ENCODE peak calls at places on chromosomes 2 and 18, in eight cellular contexts. C is HTR-8/SVneo, Z is progenitor cell of endocrine pancreas, O is astrocyte of the cerebellum, W is activated gamma-delta T cell, K is Kasumi-1, L is AG08395, T is heart left ventricle. N is an unnamed sample.

GRCh38 chr2:45009303-45009927 is at the start of gene SIX2:
- DNase-seq in K (peak; percentile 95), Z (peak; percentile 79), C (peak; percentile 98), O (peak; percentile 77), T (peak; percentile 94), L (peak; percentile 97), W (no peak), N (no peak)

GRCh38 chr2:186347472-186347871 is 138.6 kb upstream of the ZC3H15 start:
- DNase-seq in T (no peak), Z (no peak), L (no peak), C (no peak), W (no peak), K (no peak), O (peak; percentile 24), N (no peak)

GRCh38 chr2:218889937-218890336 is 9.3 kb downstream of the WNT10A start:
- DNase-seq in L (no peak), W (no peak), Z (no peak), K (no peak), C (no peak), T (no peak), O (no peak), N (no peak)

GRCh38 chr2:201262718-201263117 is 2.4 kb downstream of the CASP8 start:
- DNase-seq in C (no peak), K (no peak), O (no peak), W (no peak), Z (no peak), L (no peak), T (no peak), N (no peak)

GRCh38 chr2:31333527-31334183 is 80.9 kb downstream of the XDH start:
- DNase-seq in O (peak; percentile 70), W (no peak), T (peak; percentile 78), Z (peak; percentile 76), K (peak; percentile 62), C (peak; percentile 60), L (peak; percentile 75), N (peak; percentile 66)

GRCh38 chr2:240793313-240794177 is 26.5 kb downstream of the KIF1A start:
- DNase-seq in K (no peak), W (no peak), C (no peak), L (no peak), O (no peak), Z (no peak), T (peak; percentile 15), N (no peak)

GRCh38 chr2:122255924-122256323 is 500.5 kb downstream of the TSN start:
- DNase-seq in T (no peak), W (no peak), K (no peak), Z (no peak), L (no peak), O (peak; percentile 11), C (no peak), N (no peak)

GRCh38 chr18:43932140-43932539 is 654.9 kb upstream of the SYT4 start:
- DNase-seq in K (no peak), W (no peak), C (no peak), T (no peak), L (no peak), Z (no peak), O (no peak), N (no peak)

GRCh38 chr2:127695491-127696472 is 5.5 kb upstream of the SFT2D3 start:
- DNase-seq in T (peak; percentile 89), Z (no peak), O (no peak), W (no peak), L (peak; percentile 59), K (no peak), C (no peak), N (no peak)

GRCh38 chr18:13470555-13471494 is 252.3 kb downstream of the LDLRAD4 start:
- DNase-seq in T (peak; percentile 69), O (no peak), L (no peak), Z (no peak), K (no peak), W (no peak), C (no peak), N (no peak)

GRCh38 chr18:77102246-77103040 is 30.1 kb downstream of the MBP start:
- DNase-seq in T (no peak), W (no peak), O (peak; percentile 72), L (peak; percentile 69), C (no peak), Z (no peak), K (peak; percentile 38), N (no peak)

GRCh38 chr2:101435011-101435862 is 39.7 kb downstream of the RFX8 start:
- DNase-seq in O (peak; percentile 70), C (no peak), K (no peak), T (peak; percentile 49), W (no peak), Z (no peak), L (peak; percentile 46), N (no peak)

GRCh38 chr2:157601807-157602206 is 26.9 kb downstream of the ACVR1C start:
- DNase-seq in W (no peak), O (no peak), L (no peak), K (no peak), Z (no peak), C (no peak), T (no peak), N (no peak)

GRCh38 chr2:133177196-133177595 is 391.1 kb downstream of the NCKAP5 start:
- DNase-seq in T (no peak), C (no peak), Z (no peak), K (no peak), O (peak; percentile 37), W (no peak), L (no peak), N (no peak)

GRCh38 chr18:63082661-63083531 is 236.7 kb downstream of the BCL2 start:
- DNase-seq in L (no peak), W (no peak), T (no peak), K (no peak), O (no peak), C (no peak), Z (no peak), N (no peak)

GRCh38 chr2:228522276-228522675 is 340.8 kb upstream of the SPHKAP start:
- DNase-seq in K (no peak), C (no peak), O (no peak), Z (no peak), W (no peak), T (no peak), L (peak; percentile 19), N (no peak)

GRCh38 chr2:170106441-170106840 is 71.5 kb upstream of the MYO3B start:
- DNase-seq in L (no peak), W (no peak), K (no peak), Z (no peak), C (no peak), T (no peak), O (no peak), N (no peak)

GRCh38 chr18:23356915-23357421 is 96.1 kb upstream of the RIOK3 start:
- DNase-seq in L (no peak), C (no peak), K (no peak), T (no peak), O (peak; percentile 83), W (no peak), Z (no peak), N (no peak)

GRCh38 chr18:28409811-28410210 is 232.9 kb upstream of the CDH2 start:
- DNase-seq in Z (no peak), C (no peak), K (no peak), T (no peak), W (no peak), L (no peak), O (no peak), N (no peak)

GRCh38 chr2:200655918-200656580 is 70.2 kb downstream of the AOX1 start:
- DNase-seq in O (no peak), T (no peak), W (no peak), K (no peak), L (peak; percentile 32), C (no peak), Z (no peak), N (no peak)

GRCh38 chr2:45649457-45649854 is 2.0 kb upstream of the PRKCE start:
- DNase-seq in K (no peak), T (no peak), Z (no peak), L (peak; percentile 21), C (no peak), O (no peak), W (no peak), N (no peak)

N was measured in Panc1.